ENCODE peak calls at places on chromosome 17, in four cellular contexts. R, D, U and Y are unnamed samples.

GRCh38 chr17:18139949-18140348 is 31.4 kb downstream of the MYO15A start:
- DNase-seq in R (peak), D (no peak), U (no peak), Y (peak)

GRCh38 chr17:64679710-64680216 is 17.7 kb upstream of the SMURF2 start:
- DNase-seq in R (no peak), D (peak), U (no peak), Y (peak)

GRCh38 chr17:49104511-49105074 is 28.0 kb upstream of the B4GALNT2 start:
- DNase-seq in R (no peak), D (no peak), U (no peak), Y (peak)

GRCh38 chr17:34318474-34318873 is 761 bp upstream of the CCL8 start:
- DNase-seq in R (peak), D (no peak), U (no peak), Y (no peak)

GRCh38 chr17:14205380-14205779 is 31.3 kb downstream of the CDRT15 start:
- DNase-seq in R (no peak), D (no peak), U (no peak), Y (no peak)

GRCh38 chr17:65039349-65039988 is 17.1 kb downstream of the GNA13 start:
- DNase-seq in R (no peak), D (no peak), U (peak), Y (no peak)

GRCh38 chr17:74343526-74344284 is 17.7 kb downstream of the KIF19 start:
- DNase-seq in R (no peak), D (no peak), U (no peak), Y (no peak)

GRCh38 chr17:49035470-49036269 is 38.5 kb downstream of the IGF2BP1 start:
- DNase-seq in R (peak), D (peak), U (no peak), Y (peak)

GRCh38 chr17:50923611-50924010 is 57.5 kb upstream of the TOB1 start:
- DNase-seq in R (no peak), D (no peak), U (no peak), Y (no peak)

GRCh38 chr17:38428643-38429371 is 543 bp downstream of the ARHGAP23 start:
- DNase-seq in R (no peak), D (peak), U (no peak), Y (peak)

GRCh38 chr17:12068946-12069345 is 48.3 kb downstream of the MAP2K4 start:
- DNase-seq in R (no peak), D (no peak), U (no peak), Y (peak)

GRCh38 chr17:58786586-58787295 is 31.1 kb downstream of the PPM1E start:
- DNase-seq in R (peak), D (peak), U (no peak), Y (peak)

GRCh38 chr17:44105483-44105882 is 18.0 kb downstream of the HDAC5 start:
- DNase-seq in R (no peak), D (no peak), U (no peak), Y (no peak)

DNA sequence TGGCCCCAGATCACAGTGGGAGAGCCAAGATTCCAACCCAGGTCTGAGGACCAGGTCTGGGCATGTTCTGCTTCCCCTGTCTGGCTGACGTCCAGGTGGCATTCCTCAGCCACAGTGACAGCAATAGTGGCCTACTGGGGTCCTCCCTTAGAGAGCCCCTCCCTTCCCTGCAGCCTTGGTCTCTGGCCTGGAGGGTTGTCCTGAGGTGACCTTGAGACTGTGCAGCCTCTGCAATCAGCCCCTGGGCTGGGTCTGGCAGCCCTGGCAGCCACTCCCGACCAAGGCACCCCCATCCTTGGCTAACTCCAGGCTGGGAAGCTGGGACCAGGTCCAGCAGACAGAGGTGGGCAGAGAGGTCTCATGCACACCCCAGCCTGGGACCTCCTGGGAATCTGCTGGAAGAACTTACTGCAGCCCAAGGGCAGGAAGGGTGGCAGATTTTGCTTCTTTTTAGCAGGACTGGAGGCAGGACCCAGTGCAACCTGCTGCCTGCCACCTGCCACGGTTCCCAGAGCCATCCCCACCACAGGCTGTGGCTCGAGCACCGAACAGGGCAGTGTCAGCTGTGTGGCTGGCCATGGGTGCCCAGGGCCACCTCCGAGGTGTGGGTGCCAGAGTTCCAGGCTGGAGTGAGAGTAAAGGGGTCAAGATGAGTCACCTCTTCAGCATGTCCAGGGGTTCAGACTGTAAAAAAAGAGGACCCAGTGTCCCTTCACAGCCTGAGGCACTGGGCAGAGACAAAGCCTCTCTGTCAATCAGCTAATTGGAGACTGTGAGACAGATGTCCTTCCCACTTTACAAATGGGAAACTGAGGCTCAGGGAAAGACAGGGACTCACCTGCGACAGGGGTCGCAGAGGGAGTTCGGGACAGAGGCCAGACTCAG is 12.6 kb downstream of the GRB7 start:
- DNase-seq in R (no peak), D (no peak), U (no peak), Y (no peak)
- TF ChIP-seq FOS in R (no peak), D (no peak), U (no peak), Y (no peak)

GRCh38 chr17:7888184-7888920 is at the start of gene CHD3:
- DNase-seq in R (peak), D (no peak), U (no peak), Y (peak)
- TF ChIP-seq FOS in R (no peak), D (no peak), U (no peak), Y (no peak)

DNA sequence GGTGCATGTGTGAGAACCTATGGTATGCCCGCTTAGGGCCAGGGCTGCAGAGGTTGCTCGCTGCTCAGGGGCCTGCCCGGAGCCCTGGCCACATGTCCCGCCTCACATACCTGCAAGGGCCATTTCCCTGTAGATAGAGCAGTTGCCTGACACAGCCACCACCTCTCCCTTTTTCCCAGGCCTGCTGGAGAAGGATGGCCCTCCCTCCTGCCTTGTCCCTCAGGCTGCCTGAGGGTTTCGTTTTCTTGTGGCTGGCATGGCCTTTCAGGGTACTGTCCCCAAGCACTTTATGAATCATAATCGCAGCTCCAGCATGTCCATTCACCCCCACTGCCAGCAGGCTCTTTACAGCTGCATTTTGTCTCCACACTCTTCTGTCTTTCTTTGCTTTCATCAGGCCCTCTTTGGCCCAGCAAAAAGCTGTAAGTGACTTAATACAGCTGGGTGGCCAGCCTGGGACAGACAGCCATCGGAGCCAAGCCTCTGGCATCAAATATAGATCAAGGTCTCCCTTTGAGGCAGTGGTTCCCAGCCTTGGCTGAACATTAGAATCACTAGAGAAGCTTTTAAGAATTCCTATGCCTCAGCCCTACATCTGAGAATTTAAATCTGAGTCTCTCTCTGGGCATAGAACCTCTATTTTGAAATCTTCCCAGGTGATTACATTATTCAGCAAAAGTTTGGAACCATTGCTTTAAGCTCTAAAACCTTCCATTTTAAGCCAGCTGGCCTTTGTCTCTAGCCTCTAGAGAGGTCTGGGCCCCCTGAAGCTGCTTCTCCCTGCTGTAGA is 65.8 kb downstream of the MPRIP start:
- DNase-seq in R (no peak), D (no peak), U (no peak), Y (no peak)
- TF ChIP-seq FOS in R (no peak), D (no peak), U (no peak), Y (no peak)

DNA sequence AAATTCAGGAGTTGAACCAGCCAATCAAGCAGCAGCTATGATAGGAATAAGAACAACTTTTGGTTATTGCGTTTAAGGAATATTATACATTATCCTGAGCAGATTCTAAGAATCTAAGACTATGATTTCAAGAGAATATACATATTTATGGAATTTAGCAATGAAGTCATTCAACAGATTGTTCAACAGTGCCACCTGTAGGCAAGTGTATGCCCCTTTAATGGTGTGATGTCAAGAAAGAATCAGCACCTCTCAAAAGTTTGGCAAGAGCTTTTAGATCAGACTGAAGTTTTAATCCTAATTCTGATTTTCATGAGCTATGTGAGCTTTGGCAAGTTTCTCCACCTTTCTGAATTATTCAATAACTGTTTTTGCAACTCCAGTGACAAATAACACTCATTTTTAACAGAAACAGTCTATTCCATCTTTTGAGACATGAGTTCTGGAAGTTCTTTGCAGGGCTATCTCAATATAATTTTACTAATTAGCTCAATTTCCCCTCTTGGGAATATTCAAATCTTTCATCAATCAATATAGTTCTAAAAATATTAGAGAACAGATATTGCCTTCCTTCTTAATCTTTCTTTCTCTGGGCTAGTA is 474.3 kb upstream of the TOM1L1 start:
- DNase-seq in R (peak), D (no peak), U (no peak), Y (no peak)
- TF ChIP-seq FOS in R (no peak), D (no peak), U (no peak), Y (no peak)

DNA sequence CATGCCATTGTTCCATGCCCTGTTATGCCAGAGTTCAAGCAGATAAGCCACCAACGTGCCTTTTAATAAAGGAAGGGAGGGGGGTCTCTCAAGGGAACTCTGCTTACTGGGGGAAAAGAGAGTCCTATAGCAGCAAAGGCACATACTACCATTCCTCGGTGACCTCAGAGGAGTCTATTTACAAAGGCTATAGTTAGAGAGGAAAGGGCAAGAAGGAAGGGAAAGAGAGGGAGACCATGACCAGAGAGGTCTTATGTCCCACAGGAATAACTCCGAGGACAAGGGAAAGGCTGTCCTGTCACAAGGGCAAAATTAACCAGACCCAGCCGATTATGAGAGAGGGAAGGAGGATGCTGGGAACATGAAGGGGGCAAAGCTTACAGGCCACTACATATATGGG is 51.4 kb downstream of the HIC1 start:
- DNase-seq in R (no peak), D (peak), U (no peak), Y (no peak)
- TF ChIP-seq FOS in R (no peak), D (no peak), U (no peak), Y (no peak)

DNA sequence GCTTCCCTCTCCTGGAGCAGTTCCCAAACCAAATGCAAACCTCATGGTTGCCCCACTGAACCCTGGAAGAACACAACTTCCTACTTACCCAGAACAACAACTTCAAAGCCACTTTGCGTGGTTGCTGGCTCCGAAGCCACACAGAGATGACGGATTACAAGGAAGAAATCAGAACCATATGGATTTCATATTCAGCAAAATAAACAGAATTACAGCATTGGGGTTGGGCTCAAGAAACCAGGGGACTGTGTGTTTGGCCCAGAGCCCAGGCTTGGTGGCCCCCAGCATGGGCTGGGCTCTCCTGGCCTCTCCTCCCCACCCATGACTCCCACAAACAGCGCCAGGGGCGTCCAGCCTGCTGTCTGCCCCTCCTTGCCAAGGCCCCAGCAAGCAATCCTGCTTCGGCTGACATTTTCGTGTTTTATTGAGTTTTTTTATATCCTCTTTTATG is 137.2 kb downstream of the GAS7 start:
- DNase-seq in R (no peak), D (no peak), U (no peak), Y (no peak)
- TF ChIP-seq FOS in R (no peak), D (no peak), U (no peak), Y (no peak)

GRCh38 chr17:42313773-42314566 is 25.7 kb downstream of the STAT5A start:
- DNase-seq in R (peak), D (no peak), U (no peak), Y (no peak)

GRCh38 chr17:42311240-42312034 is 23.1 kb downstream of the STAT5A start:
- DNase-seq in R (peak), D (no peak), U (no peak), Y (peak)

GRCh38 chr17:42313389-42313772 is 25.1 kb downstream of the STAT5A start:
- DNase-seq in R (peak), D (no peak), U (no peak), Y (no peak)

GRCh38 chr17:42312035-42312284 is 23.7 kb downstream of the STAT5A start:
- DNase-seq in R (no peak), D (no peak), U (no peak), Y (no peak)

DNA sequence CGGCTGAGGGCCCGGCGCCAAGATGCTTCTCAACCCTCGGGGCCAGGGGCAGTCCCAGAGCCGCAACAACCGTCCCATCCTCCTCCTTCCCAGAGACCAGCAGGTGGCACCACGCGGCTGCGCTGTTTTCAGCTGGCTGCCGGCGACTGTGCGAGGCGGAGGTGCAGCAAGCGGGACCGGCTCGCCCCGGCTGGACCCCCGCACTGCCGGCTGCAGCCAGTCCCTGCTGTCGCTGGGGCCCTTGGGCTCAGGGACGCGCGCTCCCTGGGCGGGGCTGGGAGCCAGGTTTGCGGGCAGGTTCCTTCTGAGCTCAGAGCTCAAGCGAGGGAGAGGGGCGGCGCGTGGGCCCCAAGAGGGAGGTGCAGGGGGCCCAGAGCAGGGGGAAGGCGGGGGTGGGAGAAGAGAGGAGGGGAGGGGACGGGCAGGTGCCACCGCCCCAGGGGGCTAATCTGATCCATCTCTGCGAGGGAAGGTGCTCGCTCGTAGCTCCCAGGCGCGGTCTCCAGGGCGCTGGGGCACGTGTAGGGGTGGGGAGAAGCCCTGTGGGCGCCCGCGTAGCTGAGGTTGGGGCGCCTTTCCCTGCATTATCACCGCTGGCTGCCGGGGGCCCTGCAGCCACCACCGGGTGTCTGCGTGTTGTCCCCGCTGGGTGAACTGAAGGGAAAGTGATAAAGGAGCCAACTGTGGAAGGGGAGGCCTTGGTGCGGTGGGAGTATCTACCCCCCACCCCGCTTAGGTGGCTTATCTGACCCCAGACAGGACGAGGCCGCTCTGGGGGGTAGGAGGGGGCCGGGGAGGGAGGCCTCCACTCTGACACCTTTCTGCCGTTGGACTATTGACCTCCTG is 24.2 kb downstream of the STAT5A start:
- DNase-seq in R (peak), D (peak), U (no peak), Y (peak)
- TF ChIP-seq FOS in R (no peak), D (no peak), U (no peak), Y (no peak)

GRCh38 chr17:47693667-47694017 is 319 bp upstream of the TBKBP1 start:
- DNase-seq in R (peak), D (no peak), U (no peak), Y (no peak)

GRCh38 chr17:47695664-47696376 is 1.9 kb downstream of the TBKBP1 start:
- DNase-seq in R (no peak), D (no peak), U (no peak), Y (no peak)

GRCh38 chr17:47692895-47693666 is 880 bp upstream of the TBKBP1 start:
- DNase-seq in R (peak), D (peak), U (no peak), Y (no peak)

GRCh38 chr17:47694818-47695663 is 1.1 kb downstream of the TBKBP1 start:
- DNase-seq in R (peak), D (peak), U (no peak), Y (peak)

DNA sequence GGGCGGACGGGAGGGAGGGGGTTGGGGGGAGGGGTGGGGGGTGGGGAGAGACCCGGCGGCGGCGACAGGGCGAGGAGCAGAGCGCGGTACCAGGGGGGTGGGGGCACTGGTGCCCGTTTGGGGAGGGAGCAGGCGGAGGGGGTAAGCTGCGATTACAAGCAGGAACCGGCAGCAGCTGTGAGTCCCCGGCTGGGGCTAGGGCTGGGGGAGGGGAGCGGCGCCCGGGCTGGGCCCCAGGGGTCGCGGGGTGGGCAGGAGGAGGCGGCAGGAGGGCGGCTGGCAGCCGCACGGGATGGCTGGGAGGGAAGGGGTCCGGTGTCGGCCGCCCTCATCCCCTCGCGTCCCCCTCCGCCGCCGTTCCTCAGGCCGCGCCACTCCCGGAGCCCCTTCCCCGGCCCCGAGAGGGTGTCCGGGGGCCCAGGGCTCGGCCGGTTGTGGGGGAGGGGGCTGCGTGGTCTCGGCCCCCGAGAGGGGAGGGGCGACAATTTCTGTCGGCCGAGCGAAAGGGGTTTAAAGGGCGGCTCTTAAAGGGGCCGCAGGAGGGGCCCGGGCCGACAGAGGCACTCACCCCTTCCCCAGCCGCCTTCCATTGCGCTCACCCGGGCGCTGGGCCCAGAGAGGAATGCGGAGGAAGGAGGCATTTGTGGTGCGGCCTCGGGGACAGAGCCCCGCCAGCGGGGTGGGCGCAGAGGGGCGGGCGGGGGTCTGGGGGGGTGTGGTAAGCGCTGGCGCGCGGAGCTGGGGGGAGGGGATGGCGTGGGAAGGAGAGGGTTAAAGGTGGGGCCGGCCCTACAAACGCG is at the start of gene TBKBP1:
- DNase-seq in R (peak), D (peak), U (no peak), Y (peak)
- TF ChIP-seq FOS in R (no peak), D (no peak), U (no peak), Y (no peak)

GRCh38 chr17:73203135-73203787 is 10.4 kb downstream of the COG1 start:
- DNase-seq in R (no peak), D (peak), U (no peak), Y (no peak)
- TF ChIP-seq FOS in R (no peak), D (no peak), U (no peak), Y (no peak)